ENCODE peak calls at places on chromosomes 1 and 21, in five cellular contexts. One of them, this sample, is unnamed.

GRCh38 chr1:53068314-53069084 is 6.5 kb downstream of the PODN start:
- DNase-seq in right lobe of liver: no peak
- DNase-seq in HCT116: no peak
- DNase-seq in PC-3: no peak
- DNase-seq in heart right ventricle: no peak
- DNase-seq in this sample: no peak

GRCh38 chr21:36542312-36543101 is 62.6 kb upstream of the CLDN14 start:
- DNase-seq in HCT116: no peak
- DNase-seq in right lobe of liver: no peak
- DNase-seq in PC-3: no peak
- DNase-seq in heart right ventricle: no peak
- DNase-seq in this sample: peak; percentile 75

GRCh38 chr1:150164224-150164623 is 14.5 kb downstream of the PLEKHO1 start:
- DNase-seq in heart right ventricle: no peak
- DNase-seq in HCT116: no peak
- DNase-seq in right lobe of liver: no peak
- DNase-seq in PC-3: no peak
- DNase-seq in this sample: no peak

GRCh38 chr1:76759950-76760349 is 107.3 kb upstream of the ST6GALNAC5 start:
- DNase-seq in HCT116: no peak
- DNase-seq in PC-3: no peak
- DNase-seq in heart right ventricle: no peak
- DNase-seq in right lobe of liver: no peak
- DNase-seq in this sample: no peak

GRCh38 chr1:198829948-198830347 is 191.1 kb downstream of the PTPRC start:
- DNase-seq in heart right ventricle: no peak
- DNase-seq in right lobe of liver: no peak
- DNase-seq in PC-3: no peak
- DNase-seq in HCT116: no peak
- DNase-seq in this sample: no peak

GRCh38 chr1:17016317-17016661 is 4.6 kb upstream of the ATP13A2 start:
- DNase-seq in heart right ventricle: no peak
- DNase-seq in right lobe of liver: no peak
- DNase-seq in PC-3: peak; percentile 50
- DNase-seq in HCT116: no peak
- DNase-seq in this sample: no peak

GRCh38 chr1:212188599-212189351 is 96.4 kb upstream of the PPP2R5A start:
- DNase-seq in HCT116: no peak
- DNase-seq in heart right ventricle: no peak
- DNase-seq in PC-3: no peak
- DNase-seq in right lobe of liver: no peak
- DNase-seq in this sample: no peak

GRCh38 chr1:152018537-152018936 is 18.3 kb downstream of the S100A11 start:
- DNase-seq in PC-3: peak; percentile 37
- DNase-seq in heart right ventricle: no peak
- DNase-seq in right lobe of liver: no peak
- DNase-seq in HCT116: no peak
- DNase-seq in this sample: no peak

GRCh38 chr1:244077473-244078220 is 26.6 kb downstream of the ZBTB18 start:
- DNase-seq in HCT116: no peak
- DNase-seq in heart right ventricle: no peak
- DNase-seq in PC-3: no peak
- DNase-seq in right lobe of liver: no peak
- DNase-seq in this sample: no peak

GRCh38 chr1:224433671-224434446 is 738 bp downstream of the WDR26 start:
- DNase-seq in heart right ventricle: peak; percentile 48
- DNase-seq in PC-3: no peak
- DNase-seq in HCT116: no peak
- DNase-seq in right lobe of liver: peak; percentile 60
- DNase-seq in this sample: peak; percentile 57

GRCh38 chr1:32917521-32917920 is 16.3 kb upstream of the TMEM54 start:
- DNase-seq in right lobe of liver: no peak
- DNase-seq in PC-3: no peak
- DNase-seq in heart right ventricle: no peak
- DNase-seq in HCT116: no peak
- DNase-seq in this sample: no peak

GRCh38 chr1:36816348-36816747 is 218.0 kb downstream of the GRIK3 start:
- DNase-seq in HCT116: no peak
- DNase-seq in PC-3: no peak
- DNase-seq in right lobe of liver: no peak
- DNase-seq in heart right ventricle: no peak
- DNase-seq in this sample: no peak

GRCh38 chr1:108327534-108328462 is 83.9 kb upstream of the NBPF4 start:
- DNase-seq in right lobe of liver: no peak
- DNase-seq in heart right ventricle: no peak
- DNase-seq in PC-3: peak; percentile 19
- DNase-seq in HCT116: peak; percentile 13
- DNase-seq in this sample: no peak

GRCh38 chr1:45924736-45925135 is 121.3 kb downstream of the MAST2 start:
- DNase-seq in right lobe of liver: no peak
- DNase-seq in heart right ventricle: no peak
- DNase-seq in PC-3: no peak
- DNase-seq in HCT116: no peak
- DNase-seq in this sample: no peak

GRCh38 chr1:17929224-17929623 is 174.1 kb downstream of the ACTL8 start:
- DNase-seq in right lobe of liver: no peak
- DNase-seq in PC-3: no peak
- DNase-seq in heart right ventricle: no peak
- DNase-seq in HCT116: no peak
- DNase-seq in this sample: no peak

GRCh38 chr1:161305872-161306519 is 3.8 kb downstream of the MPZ start:
- DNase-seq in HCT116: peak; percentile 80
- DNase-seq in heart right ventricle: peak; percentile 77
- DNase-seq in right lobe of liver: peak; percentile 90
- DNase-seq in PC-3: no peak
- DNase-seq in this sample: peak; percentile 88

GRCh38 chr1:233240839-233241682 is 54.5 kb downstream of the PCNX2 start:
- DNase-seq in PC-3: peak; percentile 39
- DNase-seq in HCT116: no peak
- DNase-seq in right lobe of liver: peak; percentile 69
- DNase-seq in heart right ventricle: peak; percentile 56
- DNase-seq in this sample: peak; percentile 28

GRCh38 chr1:229409616-229410369 is 24.1 kb downstream of the ACTA1 start:
- DNase-seq in PC-3: no peak
- DNase-seq in HCT116: no peak
- DNase-seq in heart right ventricle: no peak
- DNase-seq in right lobe of liver: no peak
- DNase-seq in this sample: no peak

GRCh38 chr1:54699936-54700525 is 15.6 kb upstream of the TTC4 start:
- DNase-seq in HCT116: no peak
- DNase-seq in right lobe of liver: peak; percentile 26
- DNase-seq in heart right ventricle: no peak
- DNase-seq in PC-3: no peak
- DNase-seq in this sample: no peak

GRCh38 chr1:906532-907420 is 16.9 kb upstream of the SAMD11 start:
- DNase-seq in HCT116: peak; percentile 46
- DNase-seq in heart right ventricle: peak; percentile 11
- DNase-seq in right lobe of liver: peak; percentile 50
- DNase-seq in PC-3: peak; percentile 84
- DNase-seq in this sample: peak; percentile 66

GRCh38 chr1:907611-908451 is 15.9 kb upstream of the SAMD11 start:
- DNase-seq in right lobe of liver: peak; percentile 37
- DNase-seq in PC-3: no peak
- DNase-seq in HCT116: no peak
- DNase-seq in heart right ventricle: no peak
- DNase-seq in this sample: no peak

GRCh38 chr1:904271-904950 is 19.3 kb upstream of the SAMD11 start:
- DNase-seq in PC-3: peak; percentile 79
- DNase-seq in right lobe of liver: peak; percentile 76
- DNase-seq in HCT116: peak; percentile 43
- DNase-seq in heart right ventricle: peak; percentile 68
- DNase-seq in this sample: peak; percentile 97

GRCh38 chr1:905071-905749 is 18.5 kb upstream of the SAMD11 start:
- DNase-seq in PC-3: no peak
- DNase-seq in heart right ventricle: peak; percentile 68
- DNase-seq in HCT116: no peak
- DNase-seq in right lobe of liver: peak; percentile 59
- DNase-seq in this sample: peak; percentile 78

DNA sequence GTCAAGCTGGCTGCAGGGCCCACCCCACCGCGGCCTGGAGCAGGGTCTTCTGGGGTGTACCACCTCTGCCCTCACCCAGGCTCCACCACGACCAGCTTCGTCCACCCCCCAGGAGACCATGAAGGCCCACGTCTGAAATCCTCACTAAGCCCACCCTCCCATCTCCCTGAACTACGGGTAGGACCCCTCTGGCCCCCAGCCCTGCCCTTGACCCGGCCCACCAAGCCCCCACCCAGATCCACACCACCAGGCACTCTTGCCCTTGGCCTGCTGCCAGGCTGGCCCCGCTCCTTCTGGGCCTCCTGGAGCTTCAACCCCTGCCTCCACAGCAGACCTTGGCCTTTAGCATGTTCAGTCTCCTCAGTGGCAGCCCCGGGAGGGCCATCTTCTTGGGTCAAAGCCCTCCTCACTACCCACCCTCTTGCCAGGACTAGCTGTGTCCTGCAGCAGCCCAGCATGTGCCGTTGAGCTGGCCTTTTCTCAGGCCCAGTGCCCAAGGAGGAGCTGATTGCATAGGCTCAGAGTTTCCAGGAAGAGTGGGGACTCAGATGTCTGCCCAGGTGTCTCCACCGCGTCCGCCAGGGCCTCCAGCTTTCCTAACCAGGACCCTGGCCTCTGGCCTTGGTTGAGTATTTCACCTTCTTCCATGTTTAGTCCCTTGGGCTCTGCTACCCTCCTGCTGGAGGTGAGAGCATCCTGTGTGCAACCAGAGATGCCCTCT is 17.8 kb upstream of the SAMD11 start:
- DNase-seq in right lobe of liver: peak; percentile 51
- DNase-seq in HCT116: no peak
- DNase-seq in heart right ventricle: peak; percentile 3
- DNase-seq in PC-3: no peak
- DNase-seq in this sample: peak; percentile 37
- TF ChIP-seq CTCF in right lobe of liver: no peak
- TF ChIP-seq CTCF in HCT116: no peak
- TF ChIP-seq CTCF in heart right ventricle: no peak
- TF ChIP-seq CTCF in PC-3: no peak
- TF ChIP-seq CTCF in this sample: no peak

DNA sequence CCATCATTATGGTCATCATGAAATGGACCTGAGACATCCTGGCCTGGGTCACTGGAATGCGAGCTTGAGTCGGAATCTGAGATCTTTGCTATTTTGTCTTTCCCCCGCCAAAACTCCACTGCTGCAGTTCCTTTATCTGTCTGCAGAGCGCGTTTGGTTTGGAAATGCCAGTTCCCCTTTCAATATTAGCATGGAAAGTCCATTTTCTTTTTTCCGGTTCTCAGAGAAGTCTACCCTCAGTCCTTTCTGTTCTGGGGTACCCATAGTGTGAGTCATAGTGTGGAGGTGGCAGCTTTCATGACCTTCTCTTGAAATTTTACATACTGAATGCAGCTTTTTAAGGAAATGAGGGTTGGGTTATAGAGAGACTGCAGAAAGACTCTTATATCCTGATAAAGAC is 14.6 kb downstream of the CACNA1E start:
- DNase-seq in HCT116: no peak
- DNase-seq in PC-3: no peak
- DNase-seq in heart right ventricle: no peak
- DNase-seq in right lobe of liver: no peak
- DNase-seq in this sample: no peak
- TF ChIP-seq CTCF in HCT116: peak; percentile 32
- TF ChIP-seq CTCF in PC-3: no peak
- TF ChIP-seq CTCF in heart right ventricle: no peak
- TF ChIP-seq CTCF in right lobe of liver: no peak
- TF ChIP-seq CTCF in this sample: no peak

GRCh38 chr1:103949714-103950113 is 200.0 kb downstream of the AMY1C start:
- DNase-seq in right lobe of liver: no peak
- DNase-seq in PC-3: no peak
- DNase-seq in heart right ventricle: no peak
- DNase-seq in HCT116: no peak
- DNase-seq in this sample: no peak

GRCh38 chr1:103948526-103948925 is 198.8 kb downstream of the AMY1C start:
- DNase-seq in HCT116: no peak
- DNase-seq in PC-3: peak; percentile 45
- DNase-seq in heart right ventricle: no peak
- DNase-seq in right lobe of liver: no peak
- DNase-seq in this sample: no peak

GRCh38 chr1:103958699-103959098 is 209.0 kb downstream of the AMY1C start:
- DNase-seq in HCT116: no peak
- DNase-seq in heart right ventricle: no peak
- DNase-seq in PC-3: no peak
- DNase-seq in right lobe of liver: no peak
- DNase-seq in this sample: no peak

DNA sequence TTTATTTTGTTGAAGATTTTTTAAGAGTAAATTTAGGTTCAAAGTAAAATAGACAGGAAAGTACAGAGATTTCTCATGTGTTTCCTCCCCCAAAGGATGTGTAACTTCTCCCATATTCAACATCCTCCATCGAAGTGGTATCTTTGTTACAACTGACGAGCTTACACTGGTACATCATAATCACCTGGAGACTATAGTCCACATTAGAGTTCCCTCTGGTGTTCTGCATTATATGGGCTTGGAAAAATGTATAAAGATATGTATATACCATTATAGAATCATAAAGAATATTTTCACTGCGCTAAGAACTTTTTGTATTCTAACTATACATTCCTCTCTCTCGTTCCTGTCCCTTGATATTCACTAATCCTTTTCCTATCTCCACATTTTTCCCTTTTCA is 203.7 kb downstream of the AMY1C start:
- DNase-seq in right lobe of liver: no peak
- DNase-seq in heart right ventricle: no peak
- DNase-seq in HCT116: no peak
- DNase-seq in PC-3: no peak
- DNase-seq in this sample: no peak
- TF ChIP-seq CTCF in right lobe of liver: no peak
- TF ChIP-seq CTCF in heart right ventricle: no peak
- TF ChIP-seq CTCF in HCT116: peak; percentile 28
- TF ChIP-seq CTCF in PC-3: no peak
- TF ChIP-seq CTCF in this sample: no peak

DNA sequence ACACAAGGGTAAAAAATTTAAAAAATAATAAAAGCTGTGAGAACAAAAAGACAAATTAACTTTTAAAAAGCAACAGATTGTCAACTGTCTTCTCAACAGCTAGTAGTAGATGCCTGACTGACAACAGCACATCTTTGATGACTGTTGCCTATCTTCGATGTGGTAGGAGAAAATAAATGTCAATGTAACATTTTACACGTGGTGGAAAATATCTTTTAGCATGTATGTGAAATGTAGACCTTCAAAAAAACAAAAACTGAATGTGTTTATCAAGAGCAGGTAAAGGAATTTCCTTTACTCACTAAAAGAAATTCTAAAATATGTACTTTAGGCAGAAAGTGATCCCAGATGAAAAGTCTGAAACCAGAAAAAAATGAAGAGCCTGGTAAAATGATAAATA is 42.9 kb downstream of the CD53 start:
- DNase-seq in heart right ventricle: no peak
- DNase-seq in HCT116: no peak
- DNase-seq in PC-3: no peak
- DNase-seq in right lobe of liver: no peak
- DNase-seq in this sample: no peak
- TF ChIP-seq CTCF in heart right ventricle: no peak
- TF ChIP-seq CTCF in HCT116: no peak
- TF ChIP-seq CTCF in PC-3: no peak
- TF ChIP-seq CTCF in right lobe of liver: no peak
- TF ChIP-seq CTCF in this sample: no peak

This sample was measured in GM20000.